ENCODE peak calls at places on chromosomes 5 and 9, in eight cellular contexts. C is endothelial cell; E is kidney epithelial cell; Y is fibroblast of mammary gland; H is WTC11; Z is GM12864; B is CD8-positive, alpha-beta T cell; W is GM12865. G is an unnamed sample.

GRCh38 chr5:7927466-7928375 is 58.8 kb downstream of the MTRR start:
- DNase-seq in C (peak; percentile 67), E (peak; percentile 7), Y (peak; percentile 66), H (peak; percentile 72), Z (peak; percentile 5), B (no peak), W (peak; percentile 56), G (peak; percentile 61)

GRCh38 chr5:6780802-6781391 is 67.7 kb downstream of the TENT4A start:
- DNase-seq in C (no peak), E (no peak), Y (peak; percentile 8), H (no peak), Z (peak; percentile 8), B (no peak), W (peak; percentile 61), G (no peak)

GRCh38 chr9:70420267-70421019 is 6.0 kb upstream of the KLF9 start:
- DNase-seq in C (peak; percentile 73), E (peak; percentile 76), Y (peak; percentile 96), H (peak; percentile 79), Z (no peak), B (no peak), W (peak; percentile 13), G (peak; percentile 46)

GRCh38 chr5:78644741-78645300 is 3.8 kb downstream of the LHFPL2 start:
- DNase-seq in C (no peak), E (no peak), Y (no peak), H (no peak), Z (no peak), B (no peak), W (no peak), G (peak; percentile 68)

GRCh38 chr5:132428811-132429440 is 59.4 kb downstream of the SLC22A5 start:
- DNase-seq in C (no peak), E (peak; percentile 78), Y (peak; percentile 71), H (no peak), Z (no peak), B (no peak), W (no peak), G (peak; percentile 74)

GRCh38 chr9:70553718-70554673 is 139.5 kb upstream of the KLF9 start:
- DNase-seq in C (no peak), E (peak; percentile 61), Y (peak; percentile 37), H (peak; percentile 18), Z (no peak), B (no peak), W (no peak), G (peak; percentile 46)

GRCh38 chr5:103562453-103563157 is at the start of gene NUDT12:
- DNase-seq in C (peak; percentile 81), E (peak; percentile 21), Y (peak; percentile 77), H (peak; percentile 63), Z (peak; percentile 8), B (peak; percentile 52), W (peak; percentile 77), G (peak; percentile 63)

GRCh38 chr9:73231203-73231602 is 79.5 kb downstream of the ANXA1 start:
- DNase-seq in C (no peak), E (no peak), Y (no peak), H (no peak), Z (no peak), B (no peak), W (peak; percentile 3), G (no peak)

GRCh38 chr9:76911971-76912370 is 6.1 kb upstream of the PRUNE2 start:
- DNase-seq in C (no peak), E (no peak), Y (no peak), H (no peak), Z (no peak), B (no peak), W (no peak), G (no peak)

GRCh38 chr9:18059447-18059846 is 414.5 kb upstream of the ADAMTSL1 start:
- DNase-seq in C (no peak), E (no peak), Y (no peak), H (no peak), Z (no peak), B (no peak), W (no peak), G (no peak)

GRCh38 chr5:104061707-104062106 is 499.1 kb upstream of the NUDT12 start:
- DNase-seq in C (no peak), E (no peak), Y (no peak), H (no peak), Z (no peak), B (no peak), W (no peak), G (no peak)

GRCh38 chr5:157750320-157750719 is 6.8 kb downstream of the LSM11 start:
- DNase-seq in C (no peak), E (no peak), Y (peak; percentile 70), H (no peak), Z (no peak), B (no peak), W (no peak), G (peak; percentile 41)

GRCh38 chr5:80503641-80504040 is 15.7 kb downstream of the FAM151B start:
- DNase-seq in C (no peak), E (no peak), Y (no peak), H (no peak), Z (no peak), B (no peak), W (no peak), G (no peak)

GRCh38 chr5:95184924-95185323 is 100.0 kb downstream of the MCTP1 start:
- DNase-seq in C (no peak), E (no peak), Y (no peak), H (no peak), Z (no peak), B (no peak), W (no peak), G (no peak)

GRCh38 chr5:14165375-14166091 is 22.4 kb downstream of the TRIO start:
- DNase-seq in C (no peak), E (peak; percentile 90), Y (peak; percentile 89), H (no peak), Z (no peak), B (no peak), W (no peak), G (peak; percentile 48)

GRCh38 chr5:132417461-132417860 is 48.0 kb downstream of the SLC22A5 start:
- DNase-seq in C (no peak), E (no peak), Y (no peak), H (no peak), Z (no peak), B (no peak), W (no peak), G (no peak)

DNA sequence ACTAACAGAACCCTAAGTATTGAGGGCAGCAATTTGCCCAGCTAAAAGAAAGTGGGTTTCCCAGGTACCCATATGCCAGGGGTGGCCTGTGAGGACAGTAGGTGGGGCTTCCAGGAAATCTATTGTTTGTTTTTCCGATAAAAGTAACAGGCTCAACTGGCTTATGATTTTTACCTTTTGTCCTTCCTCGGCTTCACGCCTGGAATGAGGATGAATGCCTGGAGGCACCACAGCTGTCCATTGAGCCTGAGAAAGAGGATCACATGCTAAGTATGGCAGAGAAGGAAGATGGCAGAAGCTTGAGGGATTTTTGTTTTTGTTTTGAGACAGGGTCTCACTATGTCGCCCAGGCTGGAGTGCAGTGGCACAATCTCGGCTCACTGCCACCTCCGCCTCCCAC is 84.1 kb downstream of the KLF4 start:
- DNase-seq in C (no peak), E (no peak), Y (no peak), H (no peak), Z (no peak), B (no peak), W (no peak), G (no peak)
- TF ChIP-seq CTCF in C (no peak), E (no peak), Y (no peak), H (no peak), Z (no peak), B (no peak), W (no peak), G (no peak)

DNA sequence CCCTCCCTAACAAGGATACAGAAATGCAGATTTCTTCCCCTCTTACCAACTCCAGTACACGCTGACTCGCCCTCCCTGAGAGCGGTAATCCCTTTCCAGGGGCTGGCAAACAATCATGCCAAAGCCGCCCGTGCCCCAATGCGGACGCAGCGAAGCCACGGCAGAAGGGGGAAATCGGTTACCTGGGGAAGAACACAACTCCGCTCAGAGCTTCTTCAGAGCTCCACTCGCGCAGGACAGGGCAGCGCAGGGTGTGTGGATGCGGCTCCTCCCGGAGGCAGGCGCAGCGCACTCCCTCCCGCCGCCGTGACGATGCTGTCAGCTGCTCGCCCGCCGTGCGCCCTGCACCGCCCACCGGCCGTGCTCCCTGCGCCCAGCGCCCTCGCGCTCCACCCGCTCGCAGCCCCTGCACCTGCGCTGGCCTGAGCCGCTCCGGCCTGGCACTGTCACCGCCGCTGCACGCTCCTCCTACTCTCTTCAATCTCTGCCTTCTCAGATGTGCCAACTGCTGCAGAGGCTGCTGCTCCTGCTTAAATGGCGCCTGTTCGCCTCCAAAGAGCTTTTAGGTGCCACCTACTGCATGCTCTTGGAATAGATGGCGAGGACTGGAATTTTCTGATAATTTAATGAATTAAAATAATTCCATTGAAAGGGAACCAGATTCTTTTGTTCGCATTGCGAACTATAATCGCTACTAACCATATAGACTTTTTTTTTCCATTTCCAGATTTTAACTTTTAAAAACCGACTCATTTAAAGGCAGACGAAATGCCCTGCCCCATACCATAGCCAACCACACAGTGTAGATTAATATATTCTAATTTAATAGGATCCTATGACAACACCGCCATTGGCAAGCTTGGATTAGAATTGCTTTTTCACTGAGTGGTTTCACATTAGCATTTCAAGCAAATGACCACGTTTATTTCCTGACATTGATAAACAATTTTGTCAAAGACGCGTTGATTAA is at the start of gene DIRAS2:
- DNase-seq in C (peak; percentile 60), E (peak; percentile 77), Y (peak; percentile 44), H (peak; percentile 78), Z (no peak), B (no peak), W (peak; percentile 24), G (peak; percentile 11)
- TF ChIP-seq CTCF in C (peak; percentile 45), E (peak; percentile 61), Y (peak; percentile 40), H (no peak), Z (no peak), B (no peak), W (no peak), G (peak; percentile 44)

DNA sequence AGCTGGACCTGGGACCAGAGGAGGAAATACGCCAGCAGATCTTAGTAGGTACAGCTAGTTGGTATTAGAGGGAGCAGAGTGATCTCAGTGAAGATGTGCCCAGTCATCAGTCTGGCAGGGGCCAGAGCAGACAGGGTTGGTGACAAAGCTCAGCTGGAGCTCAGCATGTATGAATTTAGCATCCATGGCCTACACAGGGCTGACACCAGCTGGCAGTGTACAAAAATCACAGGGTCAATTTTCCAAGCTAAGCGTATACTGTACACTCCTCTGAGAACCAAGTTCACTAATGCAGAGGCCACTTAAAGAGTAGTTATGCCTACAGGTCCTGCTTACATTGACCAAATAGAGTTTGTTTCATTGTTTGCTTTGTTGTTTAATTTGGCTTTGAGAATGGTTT is 146.6 kb downstream of the SLC24A2 start:
- DNase-seq in C (no peak), E (no peak), Y (peak; percentile 2), H (no peak), Z (no peak), B (no peak), W (peak; percentile 21), G (no peak)
- TF ChIP-seq CTCF in C (no peak), E (no peak), Y (no peak), H (no peak), Z (no peak), B (no peak), W (no peak), G (no peak)

DNA sequence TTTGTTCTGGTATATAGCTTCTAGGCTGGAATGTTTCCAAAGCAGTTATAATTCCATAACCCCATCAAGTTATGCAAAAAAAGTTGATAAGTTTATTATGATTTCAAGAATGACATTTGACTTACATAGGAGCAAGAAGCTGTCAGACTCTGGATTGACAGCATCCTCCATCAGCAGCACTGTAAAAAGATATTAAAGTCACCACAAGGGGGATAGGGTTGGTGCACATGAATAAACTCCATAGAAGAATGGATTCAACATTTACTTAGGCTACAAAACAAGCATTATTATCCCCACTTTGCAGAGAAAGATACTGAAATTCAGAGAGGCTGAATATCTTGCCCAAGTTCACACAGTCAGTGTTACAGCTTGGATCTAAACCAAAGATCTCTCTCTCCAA is 208.9 kb upstream of the SLC30A5 start:
- DNase-seq in C (no peak), E (no peak), Y (peak; percentile 17), H (no peak), Z (no peak), B (no peak), W (peak; percentile 29), G (no peak)
- TF ChIP-seq CTCF in C (peak; percentile 56), E (peak; percentile 29), Y (peak; percentile 48), H (peak; percentile 29), Z (peak; percentile 40), B (peak; percentile 43), W (peak; percentile 33), G (peak; percentile 67)

G was measured in HFFc6.